ENCODE peak calls at places on chromosome 21, in six cellular contexts. One of them, this sample, is unnamed.

GRCh38 chr21:44527983-44528633 is 11.9 kb downstream of the KRTAP10-1 start:
- DNase-seq in tibial artery: peak
- DNase-seq in activated CD8-positive, alpha-beta T cell treated with anti-CD3 and anti-CD28 coated beads for 36 hours: no peak
- DNase-seq in tibial nerve: no peak
- DNase-seq in CD8-positive, alpha-beta T cell: no peak
- DNase-seq in body of pancreas: no peak
- DNase-seq in this sample: no peak

GRCh38 chr21:44926364-44927101 is 5.8 kb upstream of the ITGB2 start:
- DNase-seq in tibial artery: no peak
- DNase-seq in activated CD8-positive, alpha-beta T cell treated with anti-CD3 and anti-CD28 coated beads for 36 hours: peak
- DNase-seq in tibial nerve: no peak
- DNase-seq in CD8-positive, alpha-beta T cell: peak
- DNase-seq in body of pancreas: no peak
- DNase-seq in this sample: no peak

GRCh38 chr21:26769613-26770188 is 75.5 kb downstream of the ADAMTS1 start:
- DNase-seq in tibial artery: no peak
- DNase-seq in activated CD8-positive, alpha-beta T cell treated with anti-CD3 and anti-CD28 coated beads for 36 hours: no peak
- DNase-seq in tibial nerve: peak
- DNase-seq in CD8-positive, alpha-beta T cell: no peak
- DNase-seq in body of pancreas: no peak
- DNase-seq in this sample: peak

GRCh38 chr21:44303490-44303981 is 3.7 kb downstream of the PFKL start:
- DNase-seq in tibial artery: no peak
- DNase-seq in activated CD8-positive, alpha-beta T cell treated with anti-CD3 and anti-CD28 coated beads for 36 hours: no peak
- DNase-seq in tibial nerve: no peak
- DNase-seq in CD8-positive, alpha-beta T cell: no peak
- DNase-seq in body of pancreas: peak
- DNase-seq in this sample: peak

GRCh38 chr21:32094792-32095191 is 184.1 kb downstream of the MIS18A start:
- DNase-seq in tibial artery: no peak
- DNase-seq in activated CD8-positive, alpha-beta T cell treated with anti-CD3 and anti-CD28 coated beads for 36 hours: no peak
- DNase-seq in tibial nerve: no peak
- DNase-seq in CD8-positive, alpha-beta T cell: no peak
- DNase-seq in body of pancreas: no peak
- DNase-seq in this sample: peak

GRCh38 chr21:37982496-37983318 is 66.5 kb upstream of the KCNJ6 start:
- DNase-seq in tibial artery: no peak
- DNase-seq in activated CD8-positive, alpha-beta T cell treated with anti-CD3 and anti-CD28 coated beads for 36 hours: no peak
- DNase-seq in tibial nerve: no peak
- DNase-seq in CD8-positive, alpha-beta T cell: no peak
- DNase-seq in body of pancreas: no peak
- DNase-seq in this sample: no peak

GRCh38 chr21:14403681-14404318 is 20.9 kb upstream of the HSPA13 start:
- DNase-seq in tibial artery: no peak
- DNase-seq in activated CD8-positive, alpha-beta T cell treated with anti-CD3 and anti-CD28 coated beads for 36 hours: no peak
- DNase-seq in tibial nerve: no peak
- DNase-seq in CD8-positive, alpha-beta T cell: no peak
- DNase-seq in body of pancreas: no peak
- DNase-seq in this sample: peak

GRCh38 chr21:15264084-15264483 is 199.3 kb upstream of the NRIP1 start:
- DNase-seq in tibial artery: no peak
- DNase-seq in activated CD8-positive, alpha-beta T cell treated with anti-CD3 and anti-CD28 coated beads for 36 hours: no peak
- DNase-seq in tibial nerve: no peak
- DNase-seq in CD8-positive, alpha-beta T cell: no peak
- DNase-seq in body of pancreas: no peak
- DNase-seq in this sample: no peak

GRCh38 chr21:27581168-27581567 is 614.3 kb upstream of the ADAMTS5 start:
- DNase-seq in tibial artery: no peak
- DNase-seq in activated CD8-positive, alpha-beta T cell treated with anti-CD3 and anti-CD28 coated beads for 36 hours: no peak
- DNase-seq in tibial nerve: no peak
- DNase-seq in CD8-positive, alpha-beta T cell: no peak
- DNase-seq in body of pancreas: no peak
- DNase-seq in this sample: no peak

GRCh38 chr21:42653492-42654061 is at the start of gene PDE9A:
- DNase-seq in tibial artery: no peak
- DNase-seq in activated CD8-positive, alpha-beta T cell treated with anti-CD3 and anti-CD28 coated beads for 36 hours: peak
- DNase-seq in tibial nerve: no peak
- DNase-seq in CD8-positive, alpha-beta T cell: peak
- DNase-seq in body of pancreas: peak
- DNase-seq in this sample: peak

GRCh38 chr21:27534211-27534610 is 567.3 kb upstream of the ADAMTS5 start:
- DNase-seq in tibial artery: no peak
- DNase-seq in activated CD8-positive, alpha-beta T cell treated with anti-CD3 and anti-CD28 coated beads for 36 hours: no peak
- DNase-seq in tibial nerve: no peak
- DNase-seq in CD8-positive, alpha-beta T cell: no peak
- DNase-seq in body of pancreas: no peak
- DNase-seq in this sample: no peak

GRCh38 chr21:35699360-35699759 is 361.0 kb downstream of the SETD4 start:
- DNase-seq in tibial artery: no peak
- DNase-seq in activated CD8-positive, alpha-beta T cell treated with anti-CD3 and anti-CD28 coated beads for 36 hours: no peak
- DNase-seq in tibial nerve: no peak
- DNase-seq in CD8-positive, alpha-beta T cell: no peak
- DNase-seq in body of pancreas: no peak
- DNase-seq in this sample: no peak

GRCh38 chr21:14523234-14523633 is 22.9 kb downstream of the SAMSN1 start:
- DNase-seq in tibial artery: no peak
- DNase-seq in activated CD8-positive, alpha-beta T cell treated with anti-CD3 and anti-CD28 coated beads for 36 hours: peak
- DNase-seq in tibial nerve: no peak
- DNase-seq in CD8-positive, alpha-beta T cell: no peak
- DNase-seq in body of pancreas: no peak
- DNase-seq in this sample: no peak

GRCh38 chr21:31557421-31557955 is 102.0 kb upstream of the SOD1 start:
- DNase-seq in tibial artery: no peak
- DNase-seq in activated CD8-positive, alpha-beta T cell treated with anti-CD3 and anti-CD28 coated beads for 36 hours: peak
- DNase-seq in tibial nerve: no peak
- DNase-seq in CD8-positive, alpha-beta T cell: peak
- DNase-seq in body of pancreas: no peak
- DNase-seq in this sample: no peak

GRCh38 chr21:32425628-32426027 is 13.1 kb downstream of the EVA1C start:
- DNase-seq in tibial artery: no peak
- DNase-seq in activated CD8-positive, alpha-beta T cell treated with anti-CD3 and anti-CD28 coated beads for 36 hours: no peak
- DNase-seq in tibial nerve: no peak
- DNase-seq in CD8-positive, alpha-beta T cell: no peak
- DNase-seq in body of pancreas: no peak
- DNase-seq in this sample: no peak

GRCh38 chr21:44528634-44528995 is 11.4 kb downstream of the KRTAP10-1 start:
- DNase-seq in tibial artery: peak
- DNase-seq in activated CD8-positive, alpha-beta T cell treated with anti-CD3 and anti-CD28 coated beads for 36 hours: no peak
- DNase-seq in tibial nerve: no peak
- DNase-seq in CD8-positive, alpha-beta T cell: no peak
- DNase-seq in body of pancreas: no peak
- DNase-seq in this sample: no peak

GRCh38 chr21:31576428-31576827 is 83.1 kb upstream of the SOD1 start:
- DNase-seq in tibial artery: no peak
- DNase-seq in activated CD8-positive, alpha-beta T cell treated with anti-CD3 and anti-CD28 coated beads for 36 hours: no peak
- DNase-seq in tibial nerve: no peak
- DNase-seq in CD8-positive, alpha-beta T cell: no peak
- DNase-seq in body of pancreas: no peak
- DNase-seq in this sample: no peak

GRCh38 chr21:43944181-43944633 is 67.9 kb upstream of the TRAPPC10 start:
- DNase-seq in tibial artery: no peak
- DNase-seq in activated CD8-positive, alpha-beta T cell treated with anti-CD3 and anti-CD28 coated beads for 36 hours: no peak
- DNase-seq in tibial nerve: no peak
- DNase-seq in CD8-positive, alpha-beta T cell: no peak
- DNase-seq in body of pancreas: no peak
- DNase-seq in this sample: no peak

GRCh38 chr21:14070049-14070893 is 140.5 kb downstream of the LIPI start:
- DNase-seq in tibial artery: no peak
- DNase-seq in activated CD8-positive, alpha-beta T cell treated with anti-CD3 and anti-CD28 coated beads for 36 hours: no peak
- DNase-seq in tibial nerve: no peak
- DNase-seq in CD8-positive, alpha-beta T cell: no peak
- DNase-seq in body of pancreas: no peak
- DNase-seq in this sample: no peak

GRCh38 chr21:14762734-14763694 is 216.9 kb upstream of the SAMSN1 start:
- DNase-seq in tibial artery: no peak
- DNase-seq in activated CD8-positive, alpha-beta T cell treated with anti-CD3 and anti-CD28 coated beads for 36 hours: no peak
- DNase-seq in tibial nerve: no peak
- DNase-seq in CD8-positive, alpha-beta T cell: no peak
- DNase-seq in body of pancreas: no peak
- DNase-seq in this sample: no peak

GRCh38 chr21:38958940-38959685 is 153.4 kb downstream of the ETS2 start:
- DNase-seq in tibial artery: peak
- DNase-seq in activated CD8-positive, alpha-beta T cell treated with anti-CD3 and anti-CD28 coated beads for 36 hours: peak
- DNase-seq in tibial nerve: peak
- DNase-seq in CD8-positive, alpha-beta T cell: no peak
- DNase-seq in body of pancreas: peak
- DNase-seq in this sample: peak

GRCh38 chr21:46110499-46111192 is 12.7 kb downstream of the COL6A2 start:
- DNase-seq in tibial artery: peak
- DNase-seq in activated CD8-positive, alpha-beta T cell treated with anti-CD3 and anti-CD28 coated beads for 36 hours: no peak
- DNase-seq in tibial nerve: peak
- DNase-seq in CD8-positive, alpha-beta T cell: peak
- DNase-seq in body of pancreas: peak
- DNase-seq in this sample: no peak
- TF ChIP-seq CTCF in tibial artery: peak
- TF ChIP-seq CTCF in activated CD8-positive, alpha-beta T cell treated with anti-CD3 and anti-CD28 coated beads for 36 hours: no peak
- TF ChIP-seq CTCF in tibial nerve: no peak
- TF ChIP-seq CTCF in CD8-positive, alpha-beta T cell: no peak
- TF ChIP-seq CTCF in body of pancreas: no peak
- TF ChIP-seq CTCF in this sample: no peak

GRCh38 chr21:17679002-17679600 is 66.4 kb upstream of the BTG3 start:
- DNase-seq in tibial artery: no peak
- DNase-seq in activated CD8-positive, alpha-beta T cell treated with anti-CD3 and anti-CD28 coated beads for 36 hours: peak
- DNase-seq in tibial nerve: peak
- DNase-seq in CD8-positive, alpha-beta T cell: no peak
- DNase-seq in body of pancreas: no peak
- DNase-seq in this sample: peak

GRCh38 chr21:17682924-17683323 is 70.2 kb upstream of the BTG3 start:
- DNase-seq in tibial artery: no peak
- DNase-seq in activated CD8-positive, alpha-beta T cell treated with anti-CD3 and anti-CD28 coated beads for 36 hours: no peak
- DNase-seq in tibial nerve: no peak
- DNase-seq in CD8-positive, alpha-beta T cell: no peak
- DNase-seq in body of pancreas: no peak
- DNase-seq in this sample: no peak
- TF ChIP-seq CTCF in tibial artery: no peak
- TF ChIP-seq CTCF in activated CD8-positive, alpha-beta T cell treated with anti-CD3 and anti-CD28 coated beads for 36 hours: no peak
- TF ChIP-seq CTCF in tibial nerve: no peak
- TF ChIP-seq CTCF in CD8-positive, alpha-beta T cell: no peak
- TF ChIP-seq CTCF in body of pancreas: no peak
- TF ChIP-seq CTCF in this sample: no peak

GRCh38 chr21:40253112-40253511 is 385.9 kb downstream of the PCP4 start:
- DNase-seq in tibial artery: no peak
- DNase-seq in activated CD8-positive, alpha-beta T cell treated with anti-CD3 and anti-CD28 coated beads for 36 hours: no peak
- DNase-seq in tibial nerve: no peak
- DNase-seq in CD8-positive, alpha-beta T cell: no peak
- DNase-seq in body of pancreas: no peak
- DNase-seq in this sample: no peak

GRCh38 chr21:40254540-40255455 is 387.6 kb downstream of the PCP4 start:
- DNase-seq in tibial artery: no peak
- DNase-seq in activated CD8-positive, alpha-beta T cell treated with anti-CD3 and anti-CD28 coated beads for 36 hours: no peak
- DNase-seq in tibial nerve: no peak
- DNase-seq in CD8-positive, alpha-beta T cell: no peak
- DNase-seq in body of pancreas: no peak
- DNase-seq in this sample: no peak

GRCh38 chr21:40255665-40256064 is 388.4 kb downstream of the PCP4 start:
- DNase-seq in tibial artery: no peak
- DNase-seq in activated CD8-positive, alpha-beta T cell treated with anti-CD3 and anti-CD28 coated beads for 36 hours: no peak
- DNase-seq in tibial nerve: no peak
- DNase-seq in CD8-positive, alpha-beta T cell: no peak
- DNase-seq in body of pancreas: no peak
- DNase-seq in this sample: no peak
- TF ChIP-seq CTCF in tibial artery: no peak
- TF ChIP-seq CTCF in activated CD8-positive, alpha-beta T cell treated with anti-CD3 and anti-CD28 coated beads for 36 hours: no peak
- TF ChIP-seq CTCF in tibial nerve: no peak
- TF ChIP-seq CTCF in CD8-positive, alpha-beta T cell: no peak
- TF ChIP-seq CTCF in body of pancreas: no peak
- TF ChIP-seq CTCF in this sample: no peak

GRCh38 chr21:36719614-36720013 is 20.7 kb downstream of the SIM2 start:
- DNase-seq in tibial artery: no peak
- DNase-seq in activated CD8-positive, alpha-beta T cell treated with anti-CD3 and anti-CD28 coated beads for 36 hours: no peak
- DNase-seq in tibial nerve: no peak
- DNase-seq in CD8-positive, alpha-beta T cell: no peak
- DNase-seq in body of pancreas: peak
- DNase-seq in this sample: peak
- TF ChIP-seq CTCF in tibial artery: no peak
- TF ChIP-seq CTCF in activated CD8-positive, alpha-beta T cell treated with anti-CD3 and anti-CD28 coated beads for 36 hours: no peak
- TF ChIP-seq CTCF in tibial nerve: no peak
- TF ChIP-seq CTCF in CD8-positive, alpha-beta T cell: no peak
- TF ChIP-seq CTCF in body of pancreas: no peak
- TF ChIP-seq CTCF in this sample: peak

GRCh38 chr21:28663111-28663693 is 329.5 kb downstream of the LTN1 start:
- DNase-seq in tibial artery: peak
- DNase-seq in activated CD8-positive, alpha-beta T cell treated with anti-CD3 and anti-CD28 coated beads for 36 hours: no peak
- DNase-seq in tibial nerve: peak
- DNase-seq in CD8-positive, alpha-beta T cell: no peak
- DNase-seq in body of pancreas: no peak
- DNase-seq in this sample: no peak
- TF ChIP-seq CTCF in tibial artery: no peak
- TF ChIP-seq CTCF in activated CD8-positive, alpha-beta T cell treated with anti-CD3 and anti-CD28 coated beads for 36 hours: no peak
- TF ChIP-seq CTCF in tibial nerve: no peak
- TF ChIP-seq CTCF in CD8-positive, alpha-beta T cell: no peak
- TF ChIP-seq CTCF in body of pancreas: no peak
- TF ChIP-seq CTCF in this sample: no peak

DNA sequence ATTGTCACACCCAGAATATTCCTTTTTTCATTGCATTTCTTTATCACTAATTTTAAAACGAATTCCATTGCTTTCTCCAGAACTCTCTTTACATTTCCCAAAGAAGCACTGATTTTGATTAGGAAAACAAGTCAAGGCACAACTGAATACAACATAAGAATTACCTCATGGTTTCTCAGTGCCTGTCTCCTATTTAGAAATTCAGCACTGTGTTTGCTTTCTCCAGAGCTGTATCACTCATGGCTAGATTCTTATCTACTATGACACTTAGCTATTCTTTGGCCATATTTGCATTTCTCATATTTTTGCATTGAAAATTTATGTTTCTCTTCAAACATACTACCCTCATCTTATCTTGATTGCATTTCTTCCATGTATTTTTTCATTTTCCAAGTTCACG is 1402.0 kb downstream of the MRPL39 start:
- DNase-seq in tibial artery: no peak
- DNase-seq in activated CD8-positive, alpha-beta T cell treated with anti-CD3 and anti-CD28 coated beads for 36 hours: no peak
- DNase-seq in tibial nerve: no peak
- DNase-seq in CD8-positive, alpha-beta T cell: no peak
- DNase-seq in body of pancreas: no peak
- DNase-seq in this sample: no peak
- TF ChIP-seq CTCF in tibial artery: no peak
- TF ChIP-seq CTCF in activated CD8-positive, alpha-beta T cell treated with anti-CD3 and anti-CD28 coated beads for 36 hours: no peak
- TF ChIP-seq CTCF in tibial nerve: no peak
- TF ChIP-seq CTCF in CD8-positive, alpha-beta T cell: no peak
- TF ChIP-seq CTCF in body of pancreas: no peak
- TF ChIP-seq CTCF in this sample: no peak

GRCh38 chr21:21373969-21374368 is 375.8 kb downstream of the NCAM2 start:
- DNase-seq in tibial artery: no peak
- DNase-seq in activated CD8-positive, alpha-beta T cell treated with anti-CD3 and anti-CD28 coated beads for 36 hours: no peak
- DNase-seq in tibial nerve: no peak
- DNase-seq in CD8-positive, alpha-beta T cell: no peak
- DNase-seq in body of pancreas: no peak
- DNase-seq in this sample: no peak
- TF ChIP-seq CTCF in tibial artery: no peak
- TF ChIP-seq CTCF in activated CD8-positive, alpha-beta T cell treated with anti-CD3 and anti-CD28 coated beads for 36 hours: no peak
- TF ChIP-seq CTCF in tibial nerve: peak
- TF ChIP-seq CTCF in CD8-positive, alpha-beta T cell: no peak
- TF ChIP-seq CTCF in body of pancreas: no peak
- TF ChIP-seq CTCF in this sample: no peak

DNA sequence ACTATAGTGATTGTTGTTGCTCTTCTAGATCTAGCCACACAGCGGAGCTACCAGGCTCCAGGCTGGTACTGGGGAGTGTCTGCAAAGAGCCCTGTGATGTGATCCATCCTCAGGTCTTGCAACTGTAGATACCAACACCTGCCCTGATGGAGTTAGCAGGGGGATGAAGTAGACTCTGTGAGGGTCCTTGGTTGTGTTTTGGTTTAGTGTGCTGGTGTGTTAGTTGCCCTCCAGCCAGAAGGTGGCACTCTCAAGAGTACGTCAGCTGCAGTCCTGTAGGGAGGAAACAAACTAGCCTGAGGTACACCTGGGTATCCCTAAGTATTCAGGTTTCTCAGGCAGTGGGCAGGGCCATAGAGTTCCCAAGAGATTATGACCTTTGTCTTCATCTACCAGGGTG is 81.2 kb upstream of the TMPRSS2 start:
- DNase-seq in tibial artery: no peak
- DNase-seq in activated CD8-positive, alpha-beta T cell treated with anti-CD3 and anti-CD28 coated beads for 36 hours: no peak
- DNase-seq in tibial nerve: no peak
- DNase-seq in CD8-positive, alpha-beta T cell: no peak
- DNase-seq in body of pancreas: no peak
- DNase-seq in this sample: no peak
- TF ChIP-seq CTCF in tibial artery: no peak
- TF ChIP-seq CTCF in activated CD8-positive, alpha-beta T cell treated with anti-CD3 and anti-CD28 coated beads for 36 hours: no peak
- TF ChIP-seq CTCF in tibial nerve: no peak
- TF ChIP-seq CTCF in CD8-positive, alpha-beta T cell: no peak
- TF ChIP-seq CTCF in body of pancreas: no peak
- TF ChIP-seq CTCF in this sample: no peak

This sample was measured in Calu3.